ENCODE peak calls at places on chromosomes 11 and 22, in four cellular contexts. C, G, Q and K are unnamed samples.

GRCh38 chr11:125935629-125936199 is 10.1 kb upstream of the VSIG10L2 start:
- DNase-seq in C (no peak), Q (no peak), G (no peak), K (no peak)

GRCh38 chr11:19982761-19983495 is 177.3 kb downstream of the DBX1 start:
- DNase-seq in Q (no peak), G (no peak), C (no peak), K (peak; percentile 44)

GRCh38 chr22:31148516-31148915 is 8.2 kb upstream of the PLA2G3 start:
- DNase-seq in G (no peak), Q (no peak), C (no peak), K (peak; percentile 81)

GRCh38 chr11:34644669-34645406 is 23.9 kb downstream of the EHF start:
- DNase-seq in G (no peak), Q (no peak), C (no peak), K (no peak)

GRCh38 chr11:6320411-6321207 is at the start of gene CAVIN3:
- DNase-seq in Q (no peak), C (peak; percentile 7), G (no peak), K (peak; percentile 79)

GRCh38 chr22:49712195-49712791 is 115.4 kb downstream of the BRD1 start:
- DNase-seq in G (no peak), Q (no peak), C (peak; percentile 48), K (no peak)

GRCh38 chr11:59801981-59802638 is 8.5 kb downstream of the MRPL16 start:
- DNase-seq in G (no peak), Q (no peak), C (no peak), K (peak; percentile 80)

GRCh38 chr11:2734181-2735052 is 34.6 kb upstream of the KCNQ1OT1 start:
- DNase-seq in C (no peak), G (no peak), Q (no peak), K (no peak)

GRCh38 chr11:131748146-131749050 is 378.0 kb downstream of the NTM start:
- DNase-seq in C (peak; percentile 46), Q (no peak), G (peak; percentile 26), K (peak; percentile 85)

GRCh38 chr22:45548991-45549736 is 46.5 kb downstream of the FBLN1 start:
- DNase-seq in Q (no peak), C (peak; percentile 49), G (no peak), K (no peak)

GRCh38 chr11:12599408-12600143 is 74.6 kb upstream of the TEAD1 start:
- DNase-seq in C (peak; percentile 80), G (peak; percentile 91), Q (peak; percentile 57), K (peak; percentile 18)

GRCh38 chr11:23314162-23314561 is 453.9 kb upstream of the CCDC179 start:
- DNase-seq in G (no peak), C (no peak), Q (no peak), K (peak; percentile 87)

GRCh38 chr11:76831911-76832310 is 28.8 kb upstream of the ACER3 start:
- DNase-seq in C (no peak), Q (no peak), G (no peak), K (no peak)
- TF ChIP-seq JUN in C (no peak), Q (no peak), G (no peak), K (no peak)

GRCh38 chr11:112776834-112777793 is 184.1 kb upstream of the NCAM1 start:
- DNase-seq in Q (no peak), G (no peak), C (peak; percentile 21), K (no peak)

GRCh38 chr11:112784323-112785073 is 176.7 kb upstream of the NCAM1 start:
- DNase-seq in C (no peak), Q (no peak), G (no peak), K (no peak)

GRCh38 chr11:112778091-112778889 is 182.9 kb upstream of the NCAM1 start:
- DNase-seq in Q (no peak), G (no peak), C (no peak), K (no peak)

GRCh38 chr11:112783945-112784322 is 177.3 kb upstream of the NCAM1 start:
- DNase-seq in G (no peak), C (no peak), Q (no peak), K (no peak)

DNA sequence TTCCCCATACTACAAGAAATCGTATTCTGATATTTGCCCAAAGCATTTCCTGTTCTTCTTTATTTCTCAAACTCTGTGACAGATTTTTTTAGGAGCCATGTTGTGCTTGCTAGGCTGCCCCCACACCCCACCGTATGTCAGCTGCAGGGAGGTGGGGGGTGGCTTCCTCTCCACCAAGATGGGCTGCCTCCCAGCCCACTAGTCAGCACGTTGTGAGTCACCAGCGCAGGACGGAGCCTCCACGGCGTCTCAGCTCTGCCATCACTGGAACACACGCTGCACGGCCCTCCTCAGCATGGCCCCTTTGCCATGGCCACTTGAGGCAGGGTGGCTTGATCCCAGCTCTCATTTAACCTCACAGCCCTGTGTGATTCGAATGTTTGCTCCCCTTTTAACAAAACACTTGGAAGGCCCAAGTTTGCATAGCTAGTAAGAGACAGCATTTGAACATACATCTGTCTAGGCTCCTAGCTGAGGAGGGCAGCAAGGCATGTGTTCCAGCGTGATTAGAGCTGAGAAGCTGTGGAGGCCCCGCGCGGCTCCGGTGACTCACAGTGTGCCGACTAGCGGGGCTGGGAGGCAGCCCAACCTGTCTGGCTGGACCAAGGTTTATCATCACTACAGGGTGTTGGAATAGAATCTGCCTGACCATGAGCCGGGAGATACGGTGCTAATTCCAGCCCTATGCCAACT is 180.7 kb upstream of the NCAM1 start:
- DNase-seq in G (no peak), Q (no peak), C (peak; percentile 44), K (no peak)
- H2AFZ ChIP-seq in G (no peak overlapping the region), Q (no peak overlapping the region), C (no peak overlapping the region), K (no peak overlapping the region)

GRCh38 chr11:27473017-27473406 is 422 bp upstream of the LGR4 start:
- DNase-seq in Q (no peak), G (no peak), C (no peak), K (no peak)
- TF ChIP-seq JUN in Q (no peak), G (no peak), C (no peak), K (no peak)

GRCh38 chr11:38693306-38693705 is 2095.3 kb upstream of the RAG2 start:
- DNase-seq in Q (no peak), G (no peak), C (no peak), K (no peak)
- H2AFZ ChIP-seq in Q (no peak overlapping the region), G (no peak overlapping the region), C (no peak overlapping the region), K (no peak overlapping the region)